ENCODE peak calls at places on chromosomes 12 and 14, in five cellular contexts. One of them, this sample, is unnamed. For H3K36me3, the result is how much of the 10 kb centered on the place peaks cover.

GRCh38 chr14:100669468-100669867 is 57.2 kb upstream of the DLK1 start:
- DNase-seq in sigmoid colon: no peak
- DNase-seq in aorta: no peak
- DNase-seq in left ventricle myocardium inferior: no peak
- DNase-seq in effector memory CD4-positive, alpha-beta T cell: no peak
- DNase-seq in this sample: no peak

GRCh38 chr14:70645892-70646291 is 4.2 kb downstream of the TTC9 start:
- DNase-seq in sigmoid colon: no peak
- DNase-seq in aorta: no peak
- DNase-seq in left ventricle myocardium inferior: no peak
- DNase-seq in effector memory CD4-positive, alpha-beta T cell: no peak
- DNase-seq in this sample: no peak

GRCh38 chr12:100234591-100235304 is 32.1 kb downstream of the DEPDC4 start:
- DNase-seq in sigmoid colon: no peak
- DNase-seq in aorta: no peak
- DNase-seq in left ventricle myocardium inferior: no peak
- DNase-seq in effector memory CD4-positive, alpha-beta T cell: no peak
- DNase-seq in this sample: no peak

GRCh38 chr14:106578479-106578878 is 1052.1 kb downstream of the TMEM121 start:
- DNase-seq in sigmoid colon: no peak
- DNase-seq in aorta: no peak
- DNase-seq in left ventricle myocardium inferior: no peak
- DNase-seq in effector memory CD4-positive, alpha-beta T cell: no peak
- DNase-seq in this sample: no peak

GRCh38 chr12:42590324-42590934 is 883 bp upstream of the PRICKLE1 start:
- DNase-seq in sigmoid colon: peak
- DNase-seq in aorta: peak
- DNase-seq in left ventricle myocardium inferior: peak
- DNase-seq in effector memory CD4-positive, alpha-beta T cell: no peak
- DNase-seq in this sample: no peak

GRCh38 chr14:76584271-76584702 is 177.0 kb upstream of the VASH1 start:
- DNase-seq in sigmoid colon: no peak
- DNase-seq in aorta: no peak
- DNase-seq in left ventricle myocardium inferior: no peak
- DNase-seq in effector memory CD4-positive, alpha-beta T cell: no peak
- DNase-seq in this sample: no peak

GRCh38 chr12:46233418-46233817 is 35.4 kb downstream of the SLC38A1 start:
- DNase-seq in sigmoid colon: no peak
- DNase-seq in aorta: no peak
- DNase-seq in left ventricle myocardium inferior: no peak
- DNase-seq in effector memory CD4-positive, alpha-beta T cell: no peak
- DNase-seq in this sample: no peak

GRCh38 chr14:103894034-103894722 is 34.1 kb upstream of the TDRD9 start:
- DNase-seq in sigmoid colon: no peak
- DNase-seq in aorta: no peak
- DNase-seq in left ventricle myocardium inferior: no peak
- DNase-seq in effector memory CD4-positive, alpha-beta T cell: no peak
- DNase-seq in this sample: no peak

GRCh38 chr12:29990971-29991370 is 207.2 kb upstream of the TMTC1 start:
- DNase-seq in sigmoid colon: no peak
- DNase-seq in aorta: no peak
- DNase-seq in left ventricle myocardium inferior: no peak
- DNase-seq in effector memory CD4-positive, alpha-beta T cell: no peak
- DNase-seq in this sample: no peak

GRCh38 chr14:30527196-30527595 is 31.8 kb upstream of the G2E3 start:
- DNase-seq in sigmoid colon: no peak
- DNase-seq in aorta: no peak
- DNase-seq in left ventricle myocardium inferior: no peak
- DNase-seq in effector memory CD4-positive, alpha-beta T cell: no peak
- DNase-seq in this sample: no peak

GRCh38 chr14:21090940-21091663 is 7.4 kb downstream of the ZNF219 start:
- DNase-seq in sigmoid colon: no peak
- DNase-seq in aorta: peak
- DNase-seq in left ventricle myocardium inferior: no peak
- DNase-seq in effector memory CD4-positive, alpha-beta T cell: no peak
- DNase-seq in this sample: no peak

GRCh38 chr12:21697829-21698630 is 40.4 kb upstream of the LDHB start:
- DNase-seq in sigmoid colon: no peak
- DNase-seq in aorta: no peak
- DNase-seq in left ventricle myocardium inferior: no peak
- DNase-seq in effector memory CD4-positive, alpha-beta T cell: no peak
- DNase-seq in this sample: peak

GRCh38 chr12:40701756-40702155 is 9.5 kb downstream of the CNTN1 start:
- DNase-seq in sigmoid colon: no peak
- DNase-seq in aorta: no peak
- DNase-seq in left ventricle myocardium inferior: no peak
- DNase-seq in effector memory CD4-positive, alpha-beta T cell: no peak
- DNase-seq in this sample: no peak

GRCh38 chr12:34297790-34298164 is 275.5 kb downstream of the ALG10 start:
- DNase-seq in sigmoid colon: no peak
- DNase-seq in aorta: no peak
- DNase-seq in left ventricle myocardium inferior: no peak
- DNase-seq in effector memory CD4-positive, alpha-beta T cell: no peak
- DNase-seq in this sample: no peak

GRCh38 chr12:49882248-49882850 is 21.4 kb downstream of the FAIM2 start:
- DNase-seq in sigmoid colon: no peak
- DNase-seq in aorta: peak
- DNase-seq in left ventricle myocardium inferior: no peak
- DNase-seq in effector memory CD4-positive, alpha-beta T cell: no peak
- DNase-seq in this sample: no peak

GRCh38 chr12:81294325-81295190 is 216.7 kb downstream of the ACSS3 start:
- DNase-seq in sigmoid colon: no peak
- DNase-seq in aorta: no peak
- DNase-seq in left ventricle myocardium inferior: no peak
- DNase-seq in effector memory CD4-positive, alpha-beta T cell: no peak
- DNase-seq in this sample: no peak

GRCh38 chr14:32693114-32693513 is 245.6 kb upstream of the NPAS3 start:
- DNase-seq in sigmoid colon: no peak
- DNase-seq in aorta: no peak
- DNase-seq in left ventricle myocardium inferior: no peak
- DNase-seq in effector memory CD4-positive, alpha-beta T cell: no peak
- DNase-seq in this sample: no peak

GRCh38 chr12:96263449-96263902 is 69.3 kb downstream of the ELK3 start:
- DNase-seq in sigmoid colon: no peak
- DNase-seq in aorta: no peak
- DNase-seq in left ventricle myocardium inferior: no peak
- DNase-seq in effector memory CD4-positive, alpha-beta T cell: no peak
- DNase-seq in this sample: no peak

GRCh38 chr12:74339211-74339610 is 198.4 kb upstream of the ATXN7L3B start:
- DNase-seq in sigmoid colon: no peak
- DNase-seq in aorta: no peak
- DNase-seq in left ventricle myocardium inferior: no peak
- DNase-seq in effector memory CD4-positive, alpha-beta T cell: no peak
- DNase-seq in this sample: no peak

GRCh38 chr14:89025581-89026236 is 201.3 kb downstream of the TTC8 start:
- DNase-seq in sigmoid colon: no peak
- DNase-seq in aorta: no peak
- DNase-seq in left ventricle myocardium inferior: no peak
- DNase-seq in effector memory CD4-positive, alpha-beta T cell: no peak
- DNase-seq in this sample: no peak

GRCh38 chr12:28699029-28699428 is 450.0 kb upstream of the FAR2 start:
- DNase-seq in sigmoid colon: no peak
- DNase-seq in aorta: no peak
- DNase-seq in left ventricle myocardium inferior: no peak
- DNase-seq in effector memory CD4-positive, alpha-beta T cell: no peak
- DNase-seq in this sample: no peak

GRCh38 chr12:43893670-43894069 is 57.8 kb downstream of the TMEM117 start:
- DNase-seq in sigmoid colon: no peak
- DNase-seq in aorta: no peak
- DNase-seq in left ventricle myocardium inferior: no peak
- DNase-seq in effector memory CD4-positive, alpha-beta T cell: no peak
- DNase-seq in this sample: no peak

GRCh38 chr12:124646385-124647230 is 79.2 kb upstream of the NCOR2 start:
- DNase-seq in sigmoid colon: no peak
- DNase-seq in aorta: peak
- DNase-seq in left ventricle myocardium inferior: no peak
- DNase-seq in effector memory CD4-positive, alpha-beta T cell: no peak
- DNase-seq in this sample: no peak

GRCh38 chr12:71662861-71663560 is 637 bp downstream of the ZFC3H1 start:
- DNase-seq in sigmoid colon: peak
- DNase-seq in aorta: peak
- DNase-seq in left ventricle myocardium inferior: peak
- DNase-seq in effector memory CD4-positive, alpha-beta T cell: peak
- DNase-seq in this sample: peak

GRCh38 chr12:72471806-72472205 is 199.6 kb downstream of the TRHDE start:
- DNase-seq in sigmoid colon: no peak
- DNase-seq in aorta: no peak
- DNase-seq in left ventricle myocardium inferior: no peak
- DNase-seq in effector memory CD4-positive, alpha-beta T cell: no peak
- DNase-seq in this sample: no peak

GRCh38 chr12:123250471-123251383 is 17.5 kb downstream of the MTRFR start:
- DNase-seq in sigmoid colon: no peak
- DNase-seq in aorta: no peak
- DNase-seq in left ventricle myocardium inferior: no peak
- DNase-seq in effector memory CD4-positive, alpha-beta T cell: no peak
- DNase-seq in this sample: no peak
- H3K36me3 ChIP-seq in sigmoid colon: under half
- H3K36me3 ChIP-seq in aorta: under half
- H3K36me3 ChIP-seq in left ventricle myocardium inferior: under half
- H3K36me3 ChIP-seq in effector memory CD4-positive, alpha-beta T cell: under half
- H3K36me3 ChIP-seq in this sample: under half

GRCh38 chr12:92226036-92226661 is 80.5 kb upstream of the BTG1 start:
- DNase-seq in sigmoid colon: no peak
- DNase-seq in aorta: no peak
- DNase-seq in left ventricle myocardium inferior: no peak
- DNase-seq in effector memory CD4-positive, alpha-beta T cell: no peak
- DNase-seq in this sample: no peak
- H3K36me3 ChIP-seq in sigmoid colon: under half
- H3K36me3 ChIP-seq in aorta: under half
- H3K36me3 ChIP-seq in left ventricle myocardium inferior: under half
- H3K36me3 ChIP-seq in effector memory CD4-positive, alpha-beta T cell: under half
- H3K36me3 ChIP-seq in this sample: under half

DNA sequence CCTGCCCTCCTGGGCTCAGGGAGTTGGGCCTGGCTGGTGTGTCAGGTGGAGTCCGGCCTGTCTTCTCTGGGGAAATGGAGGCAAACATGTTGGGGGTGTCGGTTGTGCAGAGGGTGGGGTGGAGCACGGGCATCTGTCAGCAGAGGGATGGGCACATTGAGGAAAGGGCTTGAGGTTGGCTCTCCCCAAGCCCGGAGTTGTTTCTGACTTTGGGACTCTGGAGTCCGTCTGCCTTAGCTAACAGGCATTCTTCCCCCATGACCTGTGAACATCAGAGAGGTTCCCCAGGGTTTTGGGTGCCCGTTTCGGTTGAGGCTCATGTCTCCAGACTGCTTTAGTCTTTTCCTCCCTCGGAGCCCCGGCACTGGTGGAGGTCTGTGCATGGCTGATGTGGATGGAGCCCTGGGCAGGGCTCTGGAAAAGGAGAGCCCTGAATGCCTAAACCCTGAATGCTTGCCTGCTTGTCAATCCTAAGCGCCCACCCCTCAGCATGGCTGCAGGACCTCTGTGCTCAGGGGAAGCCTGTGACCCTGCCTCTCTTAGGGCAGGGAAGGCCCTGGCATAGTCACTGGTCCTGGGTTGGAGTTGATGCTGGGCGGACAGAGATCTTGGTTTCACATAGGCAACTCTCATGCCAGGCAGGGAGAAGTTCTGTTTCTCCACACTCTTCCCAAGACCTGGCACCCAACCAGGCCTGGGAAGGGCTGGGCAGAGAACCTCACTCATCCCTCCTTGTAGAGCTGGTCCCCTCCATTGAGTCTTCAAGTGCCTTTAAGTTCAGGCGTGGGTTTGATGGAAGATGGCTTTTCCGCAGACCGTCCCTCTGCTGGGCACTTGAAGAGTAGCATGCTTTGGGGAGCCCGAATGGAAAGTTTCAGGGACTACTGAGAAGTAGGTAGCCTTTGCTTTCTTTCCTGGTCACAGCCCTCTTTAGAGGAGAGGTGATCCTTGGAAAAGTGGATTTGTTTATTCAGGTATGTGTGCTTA is 13.0 kb downstream of the NYNRIN start:
- DNase-seq in sigmoid colon: peak
- DNase-seq in aorta: no peak
- DNase-seq in left ventricle myocardium inferior: no peak
- DNase-seq in effector memory CD4-positive, alpha-beta T cell: no peak
- DNase-seq in this sample: no peak
- H3K36me3 ChIP-seq in sigmoid colon: under half
- H3K36me3 ChIP-seq in aorta: under half
- H3K36me3 ChIP-seq in left ventricle myocardium inferior: half or more
- H3K36me3 ChIP-seq in effector memory CD4-positive, alpha-beta T cell: under half
- H3K36me3 ChIP-seq in this sample: under half

GRCh38 chr12:47346251-47347019 is 266.7 kb upstream of the AMIGO2 start:
- DNase-seq in sigmoid colon: no peak
- DNase-seq in aorta: no peak
- DNase-seq in left ventricle myocardium inferior: no peak
- DNase-seq in effector memory CD4-positive, alpha-beta T cell: no peak
- DNase-seq in this sample: no peak

GRCh38 chr12:47343684-47344567 is 264.2 kb upstream of the AMIGO2 start:
- DNase-seq in sigmoid colon: no peak
- DNase-seq in aorta: no peak
- DNase-seq in left ventricle myocardium inferior: no peak
- DNase-seq in effector memory CD4-positive, alpha-beta T cell: no peak
- DNase-seq in this sample: no peak

GRCh38 chr12:47337581-47337980 is 257.8 kb upstream of the AMIGO2 start:
- DNase-seq in sigmoid colon: no peak
- DNase-seq in aorta: no peak
- DNase-seq in left ventricle myocardium inferior: no peak
- DNase-seq in effector memory CD4-positive, alpha-beta T cell: no peak
- DNase-seq in this sample: no peak

GRCh38 chr12:47340391-47341015 is 260.7 kb upstream of the AMIGO2 start:
- DNase-seq in sigmoid colon: no peak
- DNase-seq in aorta: no peak
- DNase-seq in left ventricle myocardium inferior: no peak
- DNase-seq in effector memory CD4-positive, alpha-beta T cell: no peak
- DNase-seq in this sample: no peak
- H3K36me3 ChIP-seq in sigmoid colon: under half
- H3K36me3 ChIP-seq in aorta: under half
- H3K36me3 ChIP-seq in left ventricle myocardium inferior: under half
- H3K36me3 ChIP-seq in effector memory CD4-positive, alpha-beta T cell: under half
- H3K36me3 ChIP-seq in this sample: under half

GRCh38 chr14:61526405-61527312 is 168.7 kb upstream of the HIF1A start:
- DNase-seq in sigmoid colon: no peak
- DNase-seq in aorta: no peak
- DNase-seq in left ventricle myocardium inferior: peak
- DNase-seq in effector memory CD4-positive, alpha-beta T cell: no peak
- DNase-seq in this sample: no peak
- H3K36me3 ChIP-seq in sigmoid colon: under half
- H3K36me3 ChIP-seq in aorta: under half
- H3K36me3 ChIP-seq in left ventricle myocardium inferior: under half
- H3K36me3 ChIP-seq in effector memory CD4-positive, alpha-beta T cell: under half
- H3K36me3 ChIP-seq in this sample: under half

DNA sequence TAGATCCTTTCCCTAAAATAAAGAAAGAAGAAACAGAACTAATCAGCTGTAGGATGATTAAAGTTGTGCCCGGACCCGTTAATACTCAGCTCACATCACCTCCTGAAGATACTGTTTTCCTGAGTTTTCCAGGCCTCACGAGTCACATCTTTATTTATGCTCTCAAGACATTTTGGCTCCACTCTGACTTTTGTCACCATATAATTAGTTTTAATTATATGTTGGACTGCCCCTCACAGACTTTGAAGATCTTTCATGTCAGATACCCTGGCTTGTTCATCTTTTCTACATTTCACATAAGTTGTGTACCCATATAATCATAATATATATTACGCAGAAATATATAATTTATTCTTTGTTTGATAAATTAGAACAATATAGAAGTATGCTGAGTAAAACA is 87.4 kb downstream of the HCAR2 start:
- DNase-seq in sigmoid colon: no peak
- DNase-seq in aorta: no peak
- DNase-seq in left ventricle myocardium inferior: no peak
- DNase-seq in effector memory CD4-positive, alpha-beta T cell: no peak
- DNase-seq in this sample: no peak
- H3K36me3 ChIP-seq in sigmoid colon: under half
- H3K36me3 ChIP-seq in aorta: under half
- H3K36me3 ChIP-seq in left ventricle myocardium inferior: under half
- H3K36me3 ChIP-seq in effector memory CD4-positive, alpha-beta T cell: under half
- H3K36me3 ChIP-seq in this sample: under half

This sample was measured in tibial nerve.